ENCODE peak calls at places on chromosomes 16 and 17, in eight cellular contexts. One of them, this sample, is unnamed. For H3K4me1, the result is how much of the 10 kb centered on the place peaks cover.

GRCh38 chr17:83173997-83174858 is 94.8 kb downstream of the METRNL start:
- DNase-seq in neural progenitor cell: peak
- DNase-seq in neuronal stem cell: no peak
- DNase-seq in HCT116: no peak
- DNase-seq in endothelial cell of umbilical vein: no peak
- DNase-seq in fibroblast of lung: no peak
- DNase-seq in PC-3: peak
- DNase-seq in GM23248: peak
- DNase-seq in this sample: peak

GRCh38 chr17:48672340-48672739 is 46.2 kb upstream of the HOXB9 start:
- DNase-seq in neural progenitor cell: no peak
- DNase-seq in neuronal stem cell: no peak
- DNase-seq in HCT116: no peak
- DNase-seq in endothelial cell of umbilical vein: no peak
- DNase-seq in fibroblast of lung: no peak
- DNase-seq in PC-3: no peak
- DNase-seq in GM23248: no peak
- DNase-seq in this sample: no peak

GRCh38 chr16:35102780-35103403 is 1643.5 kb downstream of the TP53TG3F start:
- DNase-seq in neural progenitor cell: no peak
- DNase-seq in neuronal stem cell: no peak
- DNase-seq in HCT116: no peak
- DNase-seq in endothelial cell of umbilical vein: no peak
- DNase-seq in fibroblast of lung: no peak
- DNase-seq in PC-3: no peak
- DNase-seq in GM23248: peak
- DNase-seq in this sample: peak

GRCh38 chr16:19559242-19559910 is 3.9 kb downstream of the VPS35L start:
- DNase-seq in neural progenitor cell: peak
- DNase-seq in neuronal stem cell: peak
- DNase-seq in HCT116: peak
- DNase-seq in endothelial cell of umbilical vein: peak
- DNase-seq in fibroblast of lung: peak
- DNase-seq in PC-3: peak
- DNase-seq in GM23248: peak
- DNase-seq in this sample: no peak

GRCh38 chr16:87812200-87812656 is 46.4 kb upstream of the KLHDC4 start:
- DNase-seq in neural progenitor cell: no peak
- DNase-seq in neuronal stem cell: no peak
- DNase-seq in HCT116: no peak
- DNase-seq in endothelial cell of umbilical vein: no peak
- DNase-seq in fibroblast of lung: no peak
- DNase-seq in PC-3: no peak
- DNase-seq in GM23248: no peak
- DNase-seq in this sample: no peak

GRCh38 chr16:71344315-71344905 is 14.1 kb upstream of the CALB2 start:
- DNase-seq in neural progenitor cell: no peak
- DNase-seq in neuronal stem cell: no peak
- DNase-seq in HCT116: no peak
- DNase-seq in endothelial cell of umbilical vein: no peak
- DNase-seq in fibroblast of lung: no peak
- DNase-seq in PC-3: no peak
- DNase-seq in GM23248: no peak
- DNase-seq in this sample: no peak

GRCh38 chr17:79757140-79757745 is 20.7 kb upstream of the CBX2 start:
- DNase-seq in neural progenitor cell: no peak
- DNase-seq in neuronal stem cell: no peak
- DNase-seq in HCT116: no peak
- DNase-seq in endothelial cell of umbilical vein: no peak
- DNase-seq in fibroblast of lung: no peak
- DNase-seq in PC-3: no peak
- DNase-seq in GM23248: no peak
- DNase-seq in this sample: no peak

GRCh38 chr17:66682293-66682692 is 152.6 kb upstream of the CACNG5 start:
- DNase-seq in neural progenitor cell: no peak
- DNase-seq in neuronal stem cell: no peak
- DNase-seq in HCT116: no peak
- DNase-seq in endothelial cell of umbilical vein: no peak
- DNase-seq in fibroblast of lung: peak
- DNase-seq in PC-3: no peak
- DNase-seq in GM23248: no peak
- DNase-seq in this sample: no peak

GRCh38 chr16:85286970-85287814 is 174.9 kb upstream of the CIBAR2 start:
- DNase-seq in neural progenitor cell: no peak
- DNase-seq in neuronal stem cell: no peak
- DNase-seq in HCT116: no peak
- DNase-seq in endothelial cell of umbilical vein: no peak
- DNase-seq in fibroblast of lung: peak
- DNase-seq in PC-3: no peak
- DNase-seq in GM23248: peak
- DNase-seq in this sample: no peak

GRCh38 chr16:2474877-2475412 is at the start of gene TBC1D24:
- DNase-seq in neural progenitor cell: peak
- DNase-seq in neuronal stem cell: peak
- DNase-seq in HCT116: peak
- DNase-seq in endothelial cell of umbilical vein: peak
- DNase-seq in fibroblast of lung: peak
- DNase-seq in PC-3: peak
- DNase-seq in GM23248: peak
- DNase-seq in this sample: peak

GRCh38 chr17:44661835-44662234 is 5.6 kb downstream of the MEIOC start:
- DNase-seq in neural progenitor cell: no peak
- DNase-seq in neuronal stem cell: no peak
- DNase-seq in HCT116: no peak
- DNase-seq in endothelial cell of umbilical vein: no peak
- DNase-seq in fibroblast of lung: no peak
- DNase-seq in PC-3: no peak
- DNase-seq in GM23248: no peak
- DNase-seq in this sample: no peak

GRCh38 chr16:27303256-27304100 is 10.3 kb upstream of the IL4R start:
- DNase-seq in neural progenitor cell: no peak
- DNase-seq in neuronal stem cell: no peak
- DNase-seq in HCT116: no peak
- DNase-seq in endothelial cell of umbilical vein: no peak
- DNase-seq in fibroblast of lung: no peak
- DNase-seq in PC-3: no peak
- DNase-seq in GM23248: no peak
- DNase-seq in this sample: no peak

GRCh38 chr16:75249441-75249840 is 2.0 kb downstream of the BCAR1 start:
- DNase-seq in neural progenitor cell: no peak
- DNase-seq in neuronal stem cell: no peak
- DNase-seq in HCT116: no peak
- DNase-seq in endothelial cell of umbilical vein: no peak
- DNase-seq in fibroblast of lung: no peak
- DNase-seq in PC-3: no peak
- DNase-seq in GM23248: no peak
- DNase-seq in this sample: no peak

DNA sequence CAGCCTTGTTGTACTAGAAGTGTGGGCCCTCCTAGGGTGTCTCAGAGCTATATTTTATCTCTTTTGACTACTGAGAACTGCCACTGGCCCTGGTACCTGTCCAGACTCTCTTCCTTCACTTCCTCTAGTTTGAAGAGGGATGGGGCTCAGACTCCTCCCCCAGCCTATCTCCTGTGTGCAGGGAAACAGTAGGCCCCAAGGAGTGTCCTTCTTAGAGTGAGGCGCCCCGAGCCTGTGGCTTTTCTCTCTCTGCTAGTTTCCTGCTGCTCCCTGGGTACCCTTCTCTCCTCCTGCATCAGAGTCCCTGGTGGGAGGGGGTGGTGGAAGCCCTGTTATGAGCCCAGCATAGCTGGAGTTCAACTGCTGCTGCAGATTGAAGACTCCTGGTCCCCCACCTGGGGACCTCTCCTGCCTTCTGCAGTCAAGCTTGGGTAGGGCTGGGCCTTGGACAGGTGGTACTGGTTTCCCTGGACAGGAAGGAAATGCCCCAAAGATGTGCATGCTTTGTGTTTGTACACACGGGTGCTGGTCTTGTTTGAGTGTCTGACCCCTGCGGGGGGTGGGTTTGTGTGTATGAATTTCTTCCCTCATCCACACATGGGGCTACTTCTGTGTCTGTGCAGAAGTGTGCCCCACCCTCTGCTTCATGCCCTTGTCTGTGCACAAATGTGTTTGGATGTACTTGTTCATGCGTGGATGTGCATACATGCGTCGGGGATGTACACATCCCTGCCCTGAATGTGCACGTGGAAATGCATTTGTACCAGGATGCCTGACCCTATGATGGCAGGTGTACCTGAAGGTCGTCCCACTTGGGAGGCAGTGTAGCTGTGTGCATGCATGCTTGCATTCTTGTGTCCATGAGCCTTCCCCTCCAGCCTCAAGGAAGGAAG is 6.9 kb downstream of the RARA start:
- DNase-seq in neural progenitor cell: no peak
- DNase-seq in neuronal stem cell: no peak
- DNase-seq in HCT116: no peak
- DNase-seq in endothelial cell of umbilical vein: no peak
- DNase-seq in fibroblast of lung: no peak
- DNase-seq in PC-3: no peak
- DNase-seq in GM23248: no peak
- DNase-seq in this sample: peak
- H3K4me1 ChIP-seq in neural progenitor cell: under half
- H3K4me1 ChIP-seq in neuronal stem cell: under half
- H3K4me1 ChIP-seq in HCT116: half or more
- H3K4me1 ChIP-seq in endothelial cell of umbilical vein: half or more
- H3K4me1 ChIP-seq in fibroblast of lung: half or more
- H3K4me1 ChIP-seq in PC-3: half or more
- H3K4me1 ChIP-seq in GM23248: half or more
- H3K4me1 ChIP-seq in this sample: under half

GRCh38 chr17:78168906-78169793 is 769 bp downstream of the SYNGR2 start:
- DNase-seq in neural progenitor cell: peak
- DNase-seq in neuronal stem cell: no peak
- DNase-seq in HCT116: peak
- DNase-seq in endothelial cell of umbilical vein: peak
- DNase-seq in fibroblast of lung: no peak
- DNase-seq in PC-3: peak
- DNase-seq in GM23248: peak
- DNase-seq in this sample: peak
- H3K9ac ChIP-seq in neural progenitor cell: no peak
- H3K9ac ChIP-seq in neuronal stem cell: peak
- H3K9ac ChIP-seq in HCT116: peak
- H3K9ac ChIP-seq in endothelial cell of umbilical vein: peak
- H3K9ac ChIP-seq in fibroblast of lung: peak
- H3K9ac ChIP-seq in PC-3: peak
- H3K9ac ChIP-seq in GM23248: peak
- H3K9ac ChIP-seq in this sample: peak

DNA sequence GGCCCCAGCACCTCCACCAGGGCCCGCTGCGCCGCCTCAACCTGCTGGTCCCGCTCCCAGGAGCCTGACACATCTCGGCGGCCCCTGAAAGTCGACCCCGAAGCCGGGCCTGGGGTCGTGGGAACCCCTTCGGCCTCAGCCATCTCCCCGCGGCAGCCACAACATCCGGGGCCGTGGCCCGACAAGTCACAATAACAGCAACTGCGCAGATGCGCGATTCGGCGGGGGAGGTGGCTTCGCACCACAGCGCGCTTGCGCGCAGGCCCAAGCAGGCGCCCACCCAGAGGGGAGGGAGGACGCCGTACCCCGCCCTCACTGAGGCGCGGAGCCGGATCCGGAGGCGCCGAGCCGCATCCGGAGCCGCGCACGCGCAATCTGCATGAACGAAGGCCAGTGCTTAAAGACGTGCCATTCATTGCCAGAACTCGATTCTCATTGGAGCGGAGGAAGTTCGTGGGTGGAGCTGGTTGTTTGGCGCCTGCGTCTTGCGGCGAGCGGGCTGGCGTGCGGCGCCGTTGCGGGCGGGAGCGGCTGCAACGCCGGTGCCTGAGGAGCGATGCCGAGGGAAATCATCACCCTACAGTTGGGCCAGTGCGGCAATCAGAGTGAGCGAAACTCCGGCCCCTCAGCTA is at the start of the genes RETREG3 and TUBG1:
- DNase-seq in neural progenitor cell: peak
- DNase-seq in neuronal stem cell: peak
- DNase-seq in HCT116: peak
- DNase-seq in endothelial cell of umbilical vein: peak
- DNase-seq in fibroblast of lung: peak
- DNase-seq in PC-3: peak
- DNase-seq in GM23248: peak
- DNase-seq in this sample: peak
- H2AFZ ChIP-seq in neural progenitor cell: peak
- H2AFZ ChIP-seq in neuronal stem cell: peak
- H2AFZ ChIP-seq in HCT116: no peak
- H2AFZ ChIP-seq in endothelial cell of umbilical vein: peak
- H2AFZ ChIP-seq in fibroblast of lung: peak
- H2AFZ ChIP-seq in PC-3: peak
- H2AFZ ChIP-seq in GM23248: peak
- H2AFZ ChIP-seq in this sample: peak

GRCh38 chr16:20906871-20907255 is 6.3 kb downstream of the LYRM1 start:
- DNase-seq in neural progenitor cell: no peak
- DNase-seq in neuronal stem cell: no peak
- DNase-seq in HCT116: no peak
- DNase-seq in endothelial cell of umbilical vein: no peak
- DNase-seq in fibroblast of lung: peak
- DNase-seq in PC-3: no peak
- DNase-seq in GM23248: no peak
- DNase-seq in this sample: no peak
- H3K4me1 ChIP-seq in neural progenitor cell: under half
- H3K4me1 ChIP-seq in neuronal stem cell: under half
- H3K4me1 ChIP-seq in HCT116: half or more
- H3K4me1 ChIP-seq in endothelial cell of umbilical vein: half or more
- H3K4me1 ChIP-seq in fibroblast of lung: half or more
- H3K4me1 ChIP-seq in PC-3: half or more
- H3K4me1 ChIP-seq in GM23248: half or more
- H3K4me1 ChIP-seq in this sample: under half

DNA sequence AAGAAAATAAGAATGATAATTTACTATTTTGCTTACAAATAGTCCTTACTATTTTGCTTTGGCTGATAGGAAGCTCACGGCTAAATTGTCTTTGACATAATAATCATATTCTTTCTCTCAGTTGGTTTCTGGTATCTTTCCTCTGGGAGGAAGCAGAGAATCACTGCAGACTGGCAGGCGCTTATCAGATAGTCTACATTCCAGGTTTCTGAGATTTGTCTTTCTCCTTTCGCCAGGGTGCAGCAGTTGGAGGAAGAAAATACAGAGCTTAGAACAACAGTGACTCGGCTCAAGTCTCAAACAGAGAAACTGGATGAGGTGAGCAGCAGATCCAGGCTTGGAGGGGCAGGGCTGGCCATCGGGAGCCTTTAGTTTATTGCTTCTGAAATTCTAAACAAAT is 136.1 kb downstream of the RAB11FIP4 start:
- DNase-seq in neural progenitor cell: no peak
- DNase-seq in neuronal stem cell: no peak
- DNase-seq in HCT116: no peak
- DNase-seq in endothelial cell of umbilical vein: peak
- DNase-seq in fibroblast of lung: no peak
- DNase-seq in PC-3: no peak
- DNase-seq in GM23248: peak
- DNase-seq in this sample: no peak
- H3K9ac ChIP-seq in neural progenitor cell: no peak
- H3K9ac ChIP-seq in neuronal stem cell: no peak
- H3K9ac ChIP-seq in HCT116: no peak
- H3K9ac ChIP-seq in endothelial cell of umbilical vein: no peak
- H3K9ac ChIP-seq in fibroblast of lung: no peak
- H3K9ac ChIP-seq in PC-3: no peak
- H3K9ac ChIP-seq in GM23248: no peak
- H3K9ac ChIP-seq in this sample: no peak

This sample was measured in DND-41.